ENCODE peak calls at places on chromosomes 16 and 17, in five cellular contexts. K is cardiac fibroblast, I is AG09309, H is left lung, S is ascending aorta. D is an unnamed sample.

GRCh38 chr16:89707695-89708094 is 6.2 kb upstream of the SPATA2L start:
- DNase-seq in I (no peak), S (no peak), H (no peak), K (no peak), D (no peak)

GRCh38 chr17:180380-181212 is 854 bp downstream of the DOC2B start:
- DNase-seq in I (no peak), S (no peak), H (no peak), K (no peak), D (no peak)

GRCh38 chr16:50444546-50444945 is 75.8 kb upstream of the BRD7 start:
- DNase-seq in I (no peak), H (no peak), S (peak), K (no peak), D (peak)

GRCh38 chr17:74212913-74213791 is at the start of gene TTYH2:
- DNase-seq in I (no peak), K (peak), H (peak), S (peak), D (peak)

GRCh38 chr16:3578610-3579551 is 1.7 kb upstream of the NLRC3 start:
- DNase-seq in S (no peak), H (no peak), I (no peak), K (no peak), D (no peak)

GRCh38 chr17:50562266-50563094 is 2.0 kb downstream of the CACNA1G start:
- DNase-seq in K (no peak), I (no peak), S (no peak), H (no peak), D (no peak)

GRCh38 chr17:4788807-4789700 is at the start of gene GLTPD2:
- DNase-seq in H (no peak), I (no peak), S (no peak), K (no peak), D (no peak)

GRCh38 chr17:7046127-7046724 is 2.3 kb upstream of the SLC16A11 start:
- DNase-seq in I (no peak), H (peak), K (no peak), S (no peak), D (no peak)

GRCh38 chr17:40816569-40816968 is 5.8 kb downstream of the KRT10 start:
- DNase-seq in I (no peak), K (no peak), S (no peak), H (no peak), D (no peak)

GRCh38 chr17:75876190-75876937 is 2.0 kb downstream of the TRIM47 start:
- DNase-seq in H (peak), I (no peak), K (peak), S (peak), D (no peak)

GRCh38 chr17:17886253-17886652 is 49.5 kb upstream of the SREBF1 start:
- DNase-seq in S (no peak), K (no peak), H (no peak), I (no peak), D (no peak)

GRCh38 chr16:17416461-17417221 is 54.1 kb downstream of the XYLT1 start:
- DNase-seq in H (peak), K (peak), I (no peak), S (no peak), D (peak)
- H3K4me3 ChIP-seq in H (no peak), K (no peak), I (no peak), S (no peak), D (no peak)

DNA sequence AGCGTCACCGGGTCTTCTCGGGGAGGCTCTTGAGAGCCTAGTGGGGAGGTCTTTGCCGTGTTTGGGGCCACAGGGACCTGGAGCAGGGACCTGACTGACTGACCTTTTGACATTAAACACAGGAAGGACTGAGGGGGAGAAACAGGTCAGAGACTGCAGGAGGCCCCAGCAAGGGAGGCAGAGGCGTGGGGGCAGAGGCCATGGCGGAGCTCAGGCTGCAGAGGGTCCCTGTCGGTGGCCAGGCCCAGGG is 41.6 kb upstream of the GSE1 start:
- DNase-seq in I (no peak), S (no peak), H (no peak), K (no peak), D (no peak)
- TF ChIP-seq CTCF in I (no peak), S (no peak), H (no peak), K (no peak), D (no peak)

DNA sequence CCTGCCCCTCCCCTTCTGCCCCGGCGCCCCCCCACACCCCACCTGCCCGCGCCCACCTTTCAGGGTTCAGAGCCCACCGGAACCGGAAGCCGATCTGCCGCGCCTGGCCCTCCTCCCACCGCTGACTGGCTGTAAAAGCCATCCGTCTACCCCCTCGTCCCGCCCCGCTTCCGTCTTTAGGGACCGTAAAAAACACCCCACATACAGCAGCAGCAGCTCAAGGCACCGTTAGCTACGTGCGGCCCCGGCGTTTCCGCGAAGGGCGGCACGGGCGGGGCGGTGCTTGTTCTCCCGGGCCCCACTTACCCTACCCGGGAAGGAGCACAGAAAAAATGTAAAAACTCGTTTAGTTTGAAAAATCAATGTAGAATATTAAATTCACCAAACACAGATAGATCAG is at the start of gene MRPL28:
- DNase-seq in H (peak), I (peak), K (peak), S (peak), D (peak)
- H3K4me3 ChIP-seq in H (peak), I (peak), K (peak), S (peak), D (peak)

GRCh38 chr16:67632415-67633172 is 12.3 kb upstream of the CARMIL2 start:
- DNase-seq in I (no peak), H (no peak), S (no peak), K (peak), D (peak)
- TF ChIP-seq CTCF in I (no peak), H (no peak), S (no peak), K (no peak), D (no peak)

DNA sequence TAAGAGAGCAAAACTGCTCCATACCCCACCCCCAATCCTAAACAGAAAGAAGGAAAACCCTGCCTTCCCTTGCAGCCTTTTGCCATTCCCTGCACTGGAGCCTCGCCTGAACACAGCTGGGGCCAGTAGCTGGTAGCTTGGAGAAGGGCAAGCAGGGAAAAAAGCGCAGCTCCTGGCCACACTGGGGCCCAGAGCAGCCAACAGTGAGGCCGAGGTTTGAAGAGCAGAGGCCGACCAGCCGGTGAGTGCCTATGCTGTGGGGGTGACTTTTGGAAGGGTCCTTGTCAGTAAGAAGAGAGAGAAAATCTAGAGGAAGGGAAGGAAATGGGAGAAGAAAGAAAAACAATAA is 3.2 kb upstream of the HOXB9 start:
- DNase-seq in I (no peak), H (no peak), K (no peak), S (no peak), D (no peak)
- H3K4me3 ChIP-seq in I (no peak), H (no peak), K (no peak), S (no peak), D (no peak)

DNA sequence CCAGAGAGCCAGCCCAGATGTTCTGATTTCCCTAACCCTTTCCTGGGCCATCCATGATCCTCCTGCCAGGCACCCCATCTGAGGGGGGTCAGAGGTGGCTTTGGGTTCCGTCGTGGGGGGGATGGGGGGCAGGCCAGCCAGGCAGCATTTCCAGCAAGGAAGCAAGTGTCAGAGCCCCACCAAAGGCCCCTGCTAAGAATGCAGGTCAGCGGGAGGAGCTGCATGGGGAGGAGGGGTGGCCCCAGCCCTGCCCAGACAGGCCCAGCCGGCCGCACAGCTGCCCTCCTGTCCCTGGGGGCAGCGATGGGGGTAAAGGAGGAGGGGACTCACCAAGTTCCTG is 2.3 kb upstream of the SCRN2 start:
- DNase-seq in K (no peak), S (no peak), H (no peak), I (no peak), D (no peak)
- TF ChIP-seq CTCF in K (no peak), S (no peak), H (no peak), I (no peak), D (no peak)

GRCh38 chr17:44132275-44132821 is 8.9 kb upstream of the HDAC5 start:
- DNase-seq in K (no peak), H (no peak), S (no peak), I (no peak), D (peak)

GRCh38 chr17:44134752-44135568 is 6.8 kb upstream of the HROB start:
- DNase-seq in I (no peak), H (no peak), S (no peak), K (no peak), D (no peak)

GRCh38 chr17:44133918-44134476 is 7.7 kb upstream of the HROB start:
- DNase-seq in I (no peak), K (no peak), S (no peak), H (no peak), D (no peak)

GRCh38 chr17:44137891-44138709 is 3.6 kb upstream of the HROB start:
- DNase-seq in K (peak), S (peak), H (peak), I (peak), D (peak)
- H3K4me3 ChIP-seq in K (peak), S (no peak), H (no peak), I (peak), D (peak)

GRCh38 chr16:72426416-72426815 is 254.5 kb upstream of the PMFBP1 start:
- DNase-seq in I (no peak), S (no peak), K (no peak), H (no peak), D (no peak)

GRCh38 chr16:72427001-72427785 is 255.2 kb upstream of the PMFBP1 start:
- DNase-seq in I (no peak), K (no peak), H (no peak), S (no peak), D (no peak)

GRCh38 chr16:72429566-72430160 is 257.7 kb upstream of the PMFBP1 start:
- DNase-seq in S (no peak), K (no peak), H (no peak), I (no peak), D (no peak)

GRCh38 chr16:72427786-72428480 is 256.0 kb upstream of the PMFBP1 start:
- DNase-seq in I (no peak), S (no peak), H (no peak), K (no peak), D (no peak)

DNA sequence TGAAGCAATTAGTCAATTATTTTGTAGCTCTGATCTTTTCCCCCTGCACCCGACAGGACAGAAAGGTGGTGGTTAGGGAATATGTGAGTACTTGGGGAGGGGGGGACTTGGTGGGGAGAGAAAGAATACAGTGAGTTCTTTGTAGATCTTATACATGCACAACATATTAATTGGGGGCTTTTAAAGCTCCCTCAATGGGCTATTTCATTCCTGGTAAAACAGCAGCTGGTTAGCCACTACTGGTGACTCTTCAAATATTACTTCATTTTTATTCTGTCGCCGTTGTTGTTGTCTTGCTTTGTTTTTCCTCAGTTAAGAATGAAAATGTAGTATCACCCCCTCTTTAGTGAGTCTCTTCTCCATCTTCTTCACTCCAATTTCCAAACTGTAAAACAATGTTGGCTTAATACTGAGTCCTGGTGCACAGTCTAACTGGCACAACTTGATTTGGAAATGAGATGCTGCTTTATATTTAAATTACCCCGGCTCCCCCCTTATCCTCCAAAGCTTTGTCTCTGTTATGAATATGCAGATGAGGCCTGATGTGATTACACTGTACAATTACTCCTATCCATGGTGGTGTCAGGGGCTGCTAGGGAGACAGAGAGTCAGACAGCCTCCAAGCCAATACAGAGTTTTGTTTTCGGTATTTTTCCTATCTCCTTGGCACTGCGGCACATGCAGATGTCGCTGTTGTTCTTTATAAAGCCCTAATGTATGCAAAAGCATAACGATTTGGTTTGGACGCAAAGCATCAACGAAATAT is 256.8 kb upstream of the PMFBP1 start:
- DNase-seq in H (no peak), S (no peak), I (no peak), K (no peak), D (no peak)
- TF ChIP-seq CTCF in H (no peak), S (no peak), I (no peak), K (no peak), D (no peak)

DNA sequence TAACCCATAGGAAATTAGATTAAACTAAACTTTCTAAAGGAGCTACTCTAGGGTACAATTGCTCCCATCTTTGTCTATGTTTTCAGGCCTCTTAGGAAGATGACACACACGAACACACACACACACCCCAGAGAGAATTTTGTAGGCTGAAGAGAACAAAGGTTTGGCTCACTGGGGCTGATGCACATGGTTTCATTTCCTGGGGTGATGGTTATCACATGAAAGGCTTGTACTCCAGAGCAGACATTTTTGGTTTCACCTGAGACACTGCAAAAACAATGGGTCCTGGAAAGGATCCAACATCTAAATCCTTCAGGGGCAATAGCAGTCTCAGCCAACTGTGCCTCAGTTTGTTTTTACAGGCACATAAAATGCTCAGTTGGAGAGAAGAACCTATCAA is 62.8 kb downstream of the GRB7 start:
- DNase-seq in I (no peak), H (no peak), S (no peak), K (no peak), D (no peak)
- H3K4me3 ChIP-seq in I (no peak), H (no peak), S (no peak), K (no peak), D (no peak)